ENCODE peak calls at places on chromosomes 3 and 15, in six cellular contexts. W is foreskin fibroblast, Q is aorta, S is GM12864, U is psoas muscle, P is AG04450. V is an unnamed sample.

GRCh38 chr15:79932447-79932846 is 35.6 kb upstream of the MTHFS start:
- DNase-seq in W (no peak), Q (no peak), S (no peak), U (no peak), P (no peak), V (no peak)

GRCh38 chr3:53056442-53056841 is 10.6 kb upstream of the SFMBT1 start:
- DNase-seq in W (no peak), Q (no peak), S (no peak), U (no peak), P (no peak), V (no peak)

GRCh38 chr3:184176377-184177330 is 2.0 kb downstream of the AP2M1 start:
- DNase-seq in W (peak; percentile 97), Q (peak; percentile 91), S (no peak), U (peak; percentile 75), P (peak; percentile 88), V (peak; percentile 98)

GRCh38 chr3:79019137-79019923 is 748.5 kb downstream of the ROBO1 start:
- DNase-seq in W (peak; percentile 96), Q (peak; percentile 90), S (no peak), U (peak; percentile 75), P (peak; percentile 77), V (peak; percentile 88)

GRCh38 chr15:78618490-78618934 is 2.3 kb downstream of the CHRNA3 start:
- DNase-seq in W (peak; percentile 91), Q (peak; percentile 92), S (peak; percentile 55), U (peak; percentile 79), P (peak; percentile 68), V (peak; percentile 95)

GRCh38 chr15:26771168-26771916 is 1.5 kb downstream of the GABRB3 start:
- DNase-seq in W (no peak), Q (peak; percentile 78), S (no peak), U (peak; percentile 15), P (no peak), V (no peak)

GRCh38 chr3:107954845-107955244 is 136.0 kb downstream of the CD47 start:
- DNase-seq in W (no peak), Q (no peak), S (no peak), U (no peak), P (no peak), V (no peak)

GRCh38 chr3:53100818-53101466 is 29.3 kb downstream of the RFT1 start:
- DNase-seq in W (no peak), Q (no peak), S (no peak), U (no peak), P (no peak), V (no peak)

GRCh38 chr15:51093865-51094605 is 671 bp downstream of the TNFAIP8L3 start:
- DNase-seq in W (peak; percentile 70), Q (peak; percentile 88), S (no peak), U (peak; percentile 56), P (no peak), V (no peak)

GRCh38 chr3:12436514-12437222 is 47.6 kb upstream of the TSEN2 start:
- DNase-seq in W (peak; percentile 88), Q (no peak), S (no peak), U (no peak), P (no peak), V (peak; percentile 93)

GRCh38 chr15:70023769-70024491 is 73.8 kb downstream of the TLE3 start:
- DNase-seq in W (peak; percentile 65), Q (no peak), S (no peak), U (peak; percentile 46), P (no peak), V (peak; percentile 78)

GRCh38 chr3:60720696-60721228 is 530.5 kb downstream of the FHIT start:
- DNase-seq in W (no peak), Q (no peak), S (no peak), U (no peak), P (no peak), V (peak; percentile 75)

GRCh38 chr3:141979050-141979671 is 102.7 kb downstream of the ATP1B3 start:
- DNase-seq in W (peak; percentile 77), Q (no peak), S (no peak), U (no peak), P (peak; percentile 26), V (peak; percentile 83)

GRCh38 chr3:14458434-14459280 is 56.3 kb downstream of the SLC6A6 start:
- DNase-seq in W (no peak), Q (no peak), S (no peak), U (no peak), P (no peak), V (no peak)

GRCh38 chr15:67803996-67804843 is 21.1 kb upstream of the SKOR1 start:
- DNase-seq in W (no peak), Q (peak; percentile 63), S (no peak), U (no peak), P (no peak), V (no peak)

GRCh38 chr15:76776480-76776879 is 128.7 kb downstream of the SCAPER start:
- DNase-seq in W (no peak), Q (no peak), S (no peak), U (no peak), P (no peak), V (no peak)

GRCh38 chr15:74222705-74223104 is 13.4 kb upstream of the CCDC33 start:
- DNase-seq in W (no peak), Q (no peak), S (no peak), U (no peak), P (no peak), V (no peak)

GRCh38 chr3:136734382-136735070 is 17.7 kb downstream of the STAG1 start:
- DNase-seq in W (no peak), Q (no peak), S (no peak), U (no peak), P (no peak), V (no peak)

GRCh38 chr3:104150724-104151123 is 1216.0 kb upstream of the ALCAM start:
- DNase-seq in W (no peak), Q (no peak), S (no peak), U (no peak), P (no peak), V (no peak)

GRCh38 chr15:53110999-53111398 is 320.9 kb upstream of the ONECUT1 start:
- DNase-seq in W (no peak), Q (no peak), S (no peak), U (no peak), P (no peak), V (no peak)

GRCh38 chr3:133745981-133746721 is at the start of gene TF:
- DNase-seq in W (peak; percentile 19), Q (no peak), S (no peak), U (no peak), P (no peak), V (no peak)

GRCh38 chr15:75460646-75461045 is 9.2 kb upstream of the SIN3A start:
- DNase-seq in W (no peak), Q (no peak), S (no peak), U (no peak), P (no peak), V (no peak)

GRCh38 chr3:31392568-31392967 is 140.2 kb upstream of the STT3B start:
- DNase-seq in W (peak; percentile 8), Q (no peak), S (peak; percentile 31), U (no peak), P (no peak), V (no peak)

GRCh38 chr3:78734048-78734637 is 1033.7 kb downstream of the ROBO1 start:
- DNase-seq in W (peak; percentile 93), Q (no peak), S (no peak), U (no peak), P (no peak), V (peak; percentile 87)

GRCh38 chr15:92272106-92272505 is 121.6 kb upstream of the ST8SIA2 start:
- DNase-seq in W (no peak), Q (no peak), S (no peak), U (no peak), P (no peak), V (no peak)

GRCh38 chr3:177357352-177358084 is 160.2 kb upstream of the TBL1XR1 start:
- DNase-seq in W (peak; percentile 91), Q (no peak), S (no peak), U (no peak), P (peak; percentile 39), V (peak; percentile 90)
- H3K4me3 ChIP-seq in W (no peak overlapping the region), Q (no peak overlapping the region), S (peak overlapping the region; percentile 38), U (peak overlapping the region; percentile 60), P (no peak overlapping the region), V (no peak overlapping the region)

DNA sequence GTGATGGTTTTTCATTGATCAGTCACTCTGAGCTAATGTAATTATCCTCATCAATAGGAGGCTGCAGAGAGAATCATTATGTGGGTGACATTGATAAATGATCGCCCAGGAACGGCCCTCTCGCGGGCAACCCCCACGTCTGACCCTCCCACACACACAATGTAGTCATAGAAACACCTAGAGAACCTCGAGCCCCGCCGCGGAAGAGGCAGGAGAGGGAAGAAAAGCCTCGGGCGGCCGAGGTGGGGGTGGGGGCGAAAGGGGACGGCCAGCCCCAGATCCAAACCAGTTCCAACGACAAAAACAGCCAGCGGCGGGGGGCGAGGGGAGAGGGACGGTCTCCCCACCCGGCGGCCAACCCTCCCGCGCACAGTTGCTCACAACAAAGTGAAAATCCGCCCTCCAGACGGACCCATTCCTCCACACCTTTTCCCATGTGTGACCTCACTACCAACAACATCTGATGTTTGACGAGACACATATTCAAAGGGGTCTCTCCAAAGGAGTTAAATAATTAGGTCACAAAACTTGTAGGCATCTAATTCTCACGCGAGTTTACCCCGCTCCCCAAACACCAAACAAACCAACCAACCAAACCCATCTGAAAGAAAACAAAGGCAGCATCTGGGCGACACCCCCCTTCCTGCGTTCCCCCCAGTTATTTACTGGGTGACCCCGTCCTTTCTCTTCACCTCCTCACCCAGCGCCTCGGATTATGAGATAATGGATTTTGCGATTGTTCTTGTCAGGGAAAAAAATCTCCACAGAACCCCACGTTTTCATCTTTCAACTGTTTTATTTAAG is 212.9 kb downstream of the MEIS2 start:
- DNase-seq in W (no peak), Q (peak; percentile 80), S (no peak), U (no peak), P (no peak), V (no peak)
- H3K4me3 ChIP-seq in W (peak overlapping the region; percentile 43), Q (no peak overlapping the region), S (no peak overlapping the region), U (no peak overlapping the region), P (peak overlapping the region; percentile 52), V (peak overlapping the region; percentile 40)

GRCh38 chr3:44099566-44100297 is 142.0 kb upstream of the TOPAZ1 start:
- DNase-seq in W (no peak), Q (no peak), S (no peak), U (no peak), P (no peak), V (peak; percentile 46)
- H3K4me3 ChIP-seq in W (no peak overlapping the region), Q (no peak overlapping the region), S (no peak overlapping the region), U (no peak overlapping the region), P (no peak overlapping the region), V (no peak overlapping the region)

GRCh38 chr3:189363856-189364255 is 192.1 kb downstream of the TPRG1 start:
- DNase-seq in W (no peak), Q (no peak), S (no peak), U (no peak), P (no peak), V (peak; percentile 55)
- H3K4me3 ChIP-seq in W (no peak overlapping the region), Q (no peak overlapping the region), S (no peak overlapping the region), U (no peak overlapping the region), P (no peak overlapping the region), V (no peak overlapping the region)

DNA sequence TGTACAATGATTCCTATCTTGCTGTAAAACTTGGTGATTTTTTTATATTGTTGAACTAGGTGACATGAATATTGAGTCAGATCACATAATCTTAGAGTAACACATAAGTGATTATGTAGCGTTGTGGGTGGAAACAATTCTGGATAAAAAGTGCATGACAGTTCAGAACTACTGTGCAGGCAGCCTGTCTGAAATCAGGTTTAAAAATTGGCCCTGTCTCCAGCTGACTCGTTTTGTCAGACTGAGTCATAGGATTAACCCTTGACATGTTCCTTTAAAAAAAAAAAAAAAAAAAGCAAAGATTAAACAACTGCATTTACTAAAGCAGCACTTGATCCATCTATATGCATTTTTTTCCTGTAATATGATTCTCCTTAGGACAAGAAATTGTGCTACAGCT is 160.0 kb upstream of the CGNL1 start:
- DNase-seq in W (peak; percentile 90), Q (no peak), S (no peak), U (no peak), P (peak; percentile 68), V (peak; percentile 91)
- H3K4me3 ChIP-seq in W (peak overlapping the region; percentile 21), Q (no peak overlapping the region), S (no peak overlapping the region), U (no peak overlapping the region), P (no peak overlapping the region), V (peak overlapping the region; percentile 11)

V was measured in fibroblast of mammary gland.